ENCODE peak calls at places on chromosomes 7 and 10, in six cellular contexts. O, E, M, J, K and S are unnamed samples.

GRCh38 chr10:6273351-6273750 is 70.6 kb downstream of the PFKFB3 start:
- DNase-seq in O (no peak), J (peak; percentile 79), E (no peak), M (no peak), K (no peak), S (no peak)

GRCh38 chr10:112094984-112095383 is 88.6 kb downstream of the GPAM start:
- DNase-seq in O (no peak), M (no peak), E (no peak), J (no peak), K (no peak), S (no peak)

GRCh38 chr7:124697746-124698145 is 67.8 kb downstream of the GPR37 start:
- DNase-seq in K (no peak), J (no peak), M (no peak), O (no peak), E (no peak), S (no peak)

GRCh38 chr7:80724249-80724871 is 85.9 kb downstream of the CD36 start:
- DNase-seq in O (no peak), M (no peak), E (no peak), K (no peak), J (no peak), S (no peak)

GRCh38 chr10:70331486-70332268 is 47.9 kb upstream of the NPFFR1 start:
- DNase-seq in J (peak; percentile 63), O (peak; percentile 97), K (peak; percentile 77), M (peak; percentile 66), E (peak; percentile 80), S (peak; percentile 90)

GRCh38 chr10:110613341-110613995 is 30.7 kb upstream of the RBM20 start:
- DNase-seq in J (no peak), E (no peak), M (no peak), O (no peak), K (no peak), S (no peak)

GRCh38 chr10:69345890-69346474 is 67.7 kb downstream of the HK1 start:
- DNase-seq in O (no peak), E (no peak), K (no peak), M (no peak), J (no peak), S (no peak)

GRCh38 chr10:102167861-102168260 is 15.7 kb downstream of the NOLC1 start:
- DNase-seq in K (no peak), E (no peak), J (no peak), M (no peak), O (no peak), S (no peak)

GRCh38 chr7:117791877-117792780 is 81.1 kb downstream of the CTTNBP2 start:
- DNase-seq in K (no peak), M (no peak), O (no peak), J (no peak), E (no peak), S (no peak)

GRCh38 chr10:12594448-12594944 is 245.1 kb downstream of the CAMK1D start:
- DNase-seq in M (no peak), E (no peak), K (no peak), J (no peak), O (no peak), S (no peak)

GRCh38 chr10:119783665-119784027 is 57.8 kb downstream of the INPP5F start:
- DNase-seq in O (no peak), E (no peak), J (no peak), K (no peak), M (no peak), S (no peak)

GRCh38 chr10:74586088-74586585 is 240.3 kb upstream of the KAT6B start:
- DNase-seq in M (no peak), K (no peak), J (no peak), O (no peak), E (no peak), S (no peak)

GRCh38 chr10:129756912-129757861 is 206.9 kb downstream of the EBF3 start:
- DNase-seq in E (peak; percentile 33), J (peak; percentile 54), M (peak; percentile 58), O (no peak), K (peak; percentile 11), S (peak; percentile 16)

GRCh38 chr10:99938563-99938962 is 71.2 kb downstream of the DNMBP start:
- DNase-seq in J (no peak), M (no peak), E (no peak), K (no peak), O (no peak), S (no peak)

GRCh38 chr10:22316286-22317120 is at the start of gene COMMD3:
- DNase-seq in E (peak; percentile 96), J (peak; percentile 83), O (no peak), M (peak; percentile 85), K (peak; percentile 90), S (peak; percentile 77)

GRCh38 chr10:109205929-109206585 is 717.3 kb downstream of the XPNPEP1 start:
- DNase-seq in E (no peak), K (no peak), J (no peak), M (no peak), O (peak; percentile 88), S (peak; percentile 77)

GRCh38 chr10:78576276-78576675 is 492.5 kb upstream of the ZMIZ1 start:
- DNase-seq in K (no peak), O (no peak), M (no peak), J (no peak), E (no peak), S (no peak)

GRCh38 chr7:36985866-36986402 is 261.6 kb upstream of the AOAH start:
- DNase-seq in J (no peak), M (no peak), E (no peak), K (no peak), O (no peak), S (no peak)

GRCh38 chr7:93890464-93891068 is at the start of gene TFPI2:
- DNase-seq in J (no peak), K (peak; percentile 52), E (peak; percentile 72), O (peak; percentile 73), M (no peak), S (peak; percentile 83)

GRCh38 chr7:152085116-152085515 is 59.6 kb downstream of the GALNT11 start:
- DNase-seq in E (no peak), M (no peak), J (no peak), O (peak; percentile 23), K (no peak), S (no peak)

GRCh38 chr10:123135415-123136141 is at the start of gene HMX3:
- DNase-seq in M (peak; percentile 55), K (no peak), E (no peak), O (no peak), J (no peak), S (no peak)

GRCh38 chr7:82600601-82601000 is 157.0 kb upstream of the CACNA2D1 start:
- DNase-seq in K (no peak), M (no peak), J (no peak), E (no peak), O (no peak), S (no peak)
- TF ChIP-seq CTCF in K (no peak), M (no peak), J (no peak), E (no peak), O (peak; percentile 5), S (peak; percentile 20)

GRCh38 chr7:2923886-2924574 is 79.9 kb upstream of the GNA12 start:
- DNase-seq in K (no peak), J (no peak), M (no peak), O (no peak), E (peak; percentile 44), S (no peak)

GRCh38 chr7:2921748-2922147 is 77.6 kb upstream of the GNA12 start:
- DNase-seq in O (no peak), K (no peak), M (no peak), J (no peak), E (no peak), S (no peak)

GRCh38 chr7:2923291-2923781 is 79.2 kb upstream of the GNA12 start:
- DNase-seq in O (no peak), E (peak; percentile 70), M (no peak), J (no peak), K (no peak), S (no peak)

GRCh38 chr7:2922271-2922691 is 78.2 kb upstream of the GNA12 start:
- DNase-seq in M (no peak), O (no peak), E (peak; percentile 71), J (no peak), K (no peak), S (no peak)

DNA sequence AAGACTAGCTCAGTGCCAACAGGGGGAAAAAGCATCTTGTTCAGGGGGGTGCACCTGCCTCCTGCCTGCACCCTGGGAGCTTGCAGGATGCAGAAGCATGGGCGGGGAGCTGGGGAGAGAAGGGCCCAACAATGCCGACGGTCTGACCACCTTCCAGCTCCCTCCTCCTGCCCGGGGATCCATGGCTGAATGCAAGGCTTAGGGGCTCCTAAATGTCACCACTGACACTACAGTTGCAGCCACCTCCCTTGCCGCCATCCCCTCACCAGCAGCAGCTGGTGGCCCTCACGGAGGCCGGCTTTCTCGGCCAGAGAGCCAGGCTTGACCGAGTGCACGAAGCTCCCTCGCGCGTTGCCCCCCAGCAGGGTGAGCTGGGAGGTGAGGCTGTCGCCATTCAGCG is 78.8 kb upstream of the GNA12 start:
- DNase-seq in O (no peak), E (peak; percentile 49), J (no peak), M (no peak), K (no peak), S (no peak)
- H3K27me3 ChIP-seq in O (no peaks in the 10 kb centered on the region), E (no peaks in the 10 kb centered on the region), J (no peaks in the 10 kb centered on the region), M (no peaks in the 10 kb centered on the region), K (no peaks in the 10 kb centered on the region), S (no peaks in the 10 kb centered on the region)

DNA sequence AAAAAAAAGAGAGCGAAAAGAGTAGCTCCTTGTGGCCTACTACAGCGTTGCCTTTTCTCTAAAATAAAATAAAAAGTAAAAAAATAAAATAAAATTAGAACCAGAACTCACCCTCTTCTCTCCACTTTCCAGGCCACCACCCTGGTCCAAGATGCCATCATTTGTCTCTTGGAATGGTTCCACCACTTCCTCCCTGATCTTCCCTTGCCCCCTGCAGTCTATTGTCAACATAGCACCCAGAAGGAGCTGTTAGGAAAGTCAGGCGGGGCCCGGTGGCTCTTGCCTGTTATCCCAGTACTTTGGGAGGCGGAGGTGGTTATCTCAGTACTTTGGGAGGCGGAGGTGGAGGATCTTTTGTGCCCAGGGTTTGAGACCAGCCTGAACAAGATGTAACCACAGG is 7.6 kb upstream of the GRID2IP start:
- DNase-seq in J (no peak), E (no peak), O (no peak), K (no peak), M (no peak), S (no peak)
- TF ChIP-seq CTCF in J (no peak), E (no peak), O (peak; percentile 56), K (no peak), M (no peak), S (peak; percentile 54)

GRCh38 chr7:26683277-26683676 is 181.1 kb downstream of the SKAP2 start:
- DNase-seq in E (no peak), K (no peak), O (no peak), M (no peak), J (no peak), S (no peak)

GRCh38 chr7:26685636-26686035 is 178.8 kb downstream of the SKAP2 start:
- DNase-seq in O (no peak), J (no peak), K (no peak), M (no peak), E (no peak), S (no peak)

GRCh38 chr7:26684447-26684846 is 179.9 kb downstream of the SKAP2 start:
- DNase-seq in K (no peak), M (no peak), E (no peak), O (no peak), J (no peak), S (no peak)

GRCh38 chr7:26681819-26682418 is 182.5 kb downstream of the SKAP2 start:
- DNase-seq in J (no peak), K (no peak), M (no peak), E (no peak), O (no peak), S (peak; percentile 16)

DNA sequence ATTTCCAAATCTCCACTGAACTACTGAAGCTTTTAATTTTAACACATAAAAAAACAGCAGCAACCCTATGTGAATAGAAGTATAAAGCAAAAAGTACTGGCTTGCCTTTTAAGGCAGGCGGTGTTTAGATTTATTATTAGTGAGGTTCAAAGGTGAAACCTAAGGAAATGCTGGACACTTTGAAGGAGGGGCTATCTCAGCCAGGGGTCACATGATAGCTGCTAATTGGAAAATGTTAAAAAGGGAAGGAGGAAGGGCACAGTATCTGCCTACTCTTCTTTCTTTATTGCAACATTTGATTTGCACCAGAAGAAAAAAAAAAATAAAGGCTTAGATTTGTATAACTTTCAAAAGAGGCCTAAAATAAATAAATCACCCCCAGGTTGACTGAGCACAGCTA is 183.8 kb downstream of the SKAP2 start:
- DNase-seq in M (no peak), E (no peak), O (no peak), J (no peak), K (no peak), S (no peak)
- H3K27me3 ChIP-seq in M (no peaks in the 10 kb centered on the region), E (no peaks in the 10 kb centered on the region), O (no peaks in the 10 kb centered on the region), J (no peaks in the 10 kb centered on the region), K (no peaks in the 10 kb centered on the region), S (no peaks in the 10 kb centered on the region)